ENCODE peak calls at places on chromosome 20, in four cellular contexts. One of them, this sample, is unnamed.

GRCh38 chr20:25283221-25283951 is 35.5 kb downstream of the PYGB start:
- DNase-seq in NCI-H2107: no peak
- DNase-seq in stromal cell of bone marrow: no peak
- DNase-seq in AG10803: no peak
- DNase-seq in this sample: no peak

GRCh38 chr20:48214601-48215000 is 429.3 kb upstream of the SULF2 start:
- DNase-seq in NCI-H2107: no peak
- DNase-seq in stromal cell of bone marrow: no peak
- DNase-seq in AG10803: no peak
- DNase-seq in this sample: no peak

GRCh38 chr20:3364323-3365013 is 43.0 kb downstream of the DNAAF9 start:
- DNase-seq in NCI-H2107: no peak
- DNase-seq in stromal cell of bone marrow: no peak
- DNase-seq in AG10803: peak
- DNase-seq in this sample: no peak

GRCh38 chr20:38196592-38196991 is 31.5 kb upstream of the TGM2 start:
- DNase-seq in NCI-H2107: no peak
- DNase-seq in stromal cell of bone marrow: peak
- DNase-seq in AG10803: peak
- DNase-seq in this sample: no peak

GRCh38 chr20:50992733-50993457 is 30.0 kb downstream of the KCNG1 start:
- DNase-seq in NCI-H2107: peak
- DNase-seq in stromal cell of bone marrow: peak
- DNase-seq in AG10803: peak
- DNase-seq in this sample: peak

GRCh38 chr20:33079267-33079666 is at the start of gene BPIFB4:
- DNase-seq in NCI-H2107: no peak
- DNase-seq in stromal cell of bone marrow: peak
- DNase-seq in AG10803: peak
- DNase-seq in this sample: no peak

GRCh38 chr20:16729565-16730460 is at the start of gene SNRPB2:
- DNase-seq in NCI-H2107: peak
- DNase-seq in stromal cell of bone marrow: peak
- DNase-seq in AG10803: peak
- DNase-seq in this sample: peak

GRCh38 chr20:57469418-57470211 is 55.3 kb downstream of the CTCFL start:
- DNase-seq in NCI-H2107: no peak
- DNase-seq in stromal cell of bone marrow: no peak
- DNase-seq in AG10803: no peak
- DNase-seq in this sample: no peak

GRCh38 chr20:64035066-64035932 is 683 bp upstream of the C20orf204 start:
- DNase-seq in NCI-H2107: no peak
- DNase-seq in stromal cell of bone marrow: no peak
- DNase-seq in AG10803: no peak
- DNase-seq in this sample: no peak

GRCh38 chr20:23320317-23320716 is 30.3 kb upstream of the NXT1 start:
- DNase-seq in NCI-H2107: no peak
- DNase-seq in stromal cell of bone marrow: no peak
- DNase-seq in AG10803: peak
- DNase-seq in this sample: peak

GRCh38 chr20:19045366-19045765 is 167.1 kb upstream of the SLC24A3 start:
- DNase-seq in NCI-H2107: no peak
- DNase-seq in stromal cell of bone marrow: no peak
- DNase-seq in AG10803: no peak
- DNase-seq in this sample: no peak

GRCh38 chr20:16952965-16953364 is 204.8 kb downstream of the OTOR start:
- DNase-seq in NCI-H2107: no peak
- DNase-seq in stromal cell of bone marrow: no peak
- DNase-seq in AG10803: no peak
- DNase-seq in this sample: no peak

GRCh38 chr20:50048420-50049166 is 64.4 kb downstream of the UBE2V1 start:
- DNase-seq in NCI-H2107: no peak
- DNase-seq in stromal cell of bone marrow: peak
- DNase-seq in AG10803: peak
- DNase-seq in this sample: no peak

GRCh38 chr20:62623488-62624324 is 18.6 kb upstream of the SLCO4A1 start:
- DNase-seq in NCI-H2107: no peak
- DNase-seq in stromal cell of bone marrow: peak
- DNase-seq in AG10803: peak
- DNase-seq in this sample: peak

GRCh38 chr20:15642099-15642498 is 931.1 kb downstream of the KIF16B start:
- DNase-seq in NCI-H2107: no peak
- DNase-seq in stromal cell of bone marrow: no peak
- DNase-seq in AG10803: no peak
- DNase-seq in this sample: no peak

GRCh38 chr20:33013701-33014326 is 6.3 kb downstream of the BPIFB2 start:
- DNase-seq in NCI-H2107: no peak
- DNase-seq in stromal cell of bone marrow: no peak
- DNase-seq in AG10803: no peak
- DNase-seq in this sample: no peak

GRCh38 chr20:63830821-63831593 is at the start of gene ZBTB46:
- DNase-seq in NCI-H2107: peak
- DNase-seq in stromal cell of bone marrow: no peak
- DNase-seq in AG10803: peak
- DNase-seq in this sample: peak

GRCh38 chr20:57069442-57069841 is 197.0 kb downstream of the BMP7 start:
- DNase-seq in NCI-H2107: no peak
- DNase-seq in stromal cell of bone marrow: no peak
- DNase-seq in AG10803: no peak
- DNase-seq in this sample: no peak

GRCh38 chr20:1718604-1719384 is 61.2 kb upstream of the SIRPG start:
- DNase-seq in NCI-H2107: no peak
- DNase-seq in stromal cell of bone marrow: peak
- DNase-seq in AG10803: peak
- DNase-seq in this sample: peak

GRCh38 chr20:48875233-48875913 is 46.1 kb upstream of the ARFGEF2 start:
- DNase-seq in NCI-H2107: no peak
- DNase-seq in stromal cell of bone marrow: no peak
- DNase-seq in AG10803: no peak
- DNase-seq in this sample: no peak

GRCh38 chr20:9215539-9215938 is 146.7 kb downstream of the PLCB4 start:
- DNase-seq in NCI-H2107: no peak
- DNase-seq in stromal cell of bone marrow: no peak
- DNase-seq in AG10803: no peak
- DNase-seq in this sample: peak

GRCh38 chr20:2296545-2297351 is 947 bp downstream of the TGM3 start:
- DNase-seq in NCI-H2107: no peak
- DNase-seq in stromal cell of bone marrow: no peak
- DNase-seq in AG10803: no peak
- DNase-seq in this sample: no peak

This sample was measured in ACHN.